ENCODE peak calls at places on chromosome 11, in four cellular contexts. S is body of pancreas, K is Daoy, O is globus pallidus. T is an unnamed sample.

GRCh38 chr11:47390084-47390760 is 11.9 kb upstream of the SPI1 start:
- DNase-seq in K (no peak), S (no peak), O (no peak), T (no peak)

GRCh38 chr11:66190776-66191175 is 77.7 kb upstream of the RAB1B start:
- DNase-seq in O (no peak), K (no peak), S (no peak), T (no peak)

GRCh38 chr11:87392665-87393064 is 354.9 kb downstream of the TMEM135 start:
- DNase-seq in K (no peak), S (no peak), O (no peak), T (no peak)

GRCh38 chr11:201936-202335 is 5.3 kb downstream of the BET1L start:
- DNase-seq in O (no peak), S (no peak), K (no peak), T (no peak)

GRCh38 chr11:129055196-129055595 is 112.5 kb upstream of the TP53AIP1 start:
- DNase-seq in K (no peak), O (no peak), S (no peak), T (no peak)

GRCh38 chr11:99015634-99016454 is 4.9 kb upstream of the CNTN5 start:
- DNase-seq in K (peak), O (peak), S (no peak), T (no peak)

GRCh38 chr11:19536131-19536530 is 176.5 kb upstream of the NAV2 start:
- DNase-seq in S (no peak), K (no peak), O (no peak), T (no peak)

GRCh38 chr11:12785901-12786300 is 111.7 kb downstream of the TEAD1 start:
- DNase-seq in S (peak), O (no peak), K (no peak), T (no peak)

GRCh38 chr11:23123766-23124165 is 263.5 kb upstream of the CCDC179 start:
- DNase-seq in K (no peak), S (no peak), O (no peak), T (no peak)

GRCh38 chr11:96147913-96148312 is 195.1 kb downstream of the MAML2 start:
- DNase-seq in S (no peak), K (no peak), O (no peak), T (no peak)

GRCh38 chr11:112315861-112316739 is 55.4 kb upstream of the PLET1 start:
- DNase-seq in O (no peak), S (no peak), K (no peak), T (no peak)

GRCh38 chr11:44270403-44271192 is 39.3 kb downstream of the ALX4 start:
- DNase-seq in S (no peak), K (no peak), O (no peak), T (no peak)

GRCh38 chr11:74694136-74694535 is 37.1 kb downstream of the CHRDL2 start:
- DNase-seq in O (no peak), K (no peak), S (no peak), T (no peak)

GRCh38 chr11:38252620-38253019 is 1654.6 kb upstream of the RAG2 start:
- DNase-seq in K (no peak), O (no peak), S (no peak), T (no peak)

GRCh38 chr11:16558499-16558898 is 179.9 kb upstream of the C11orf58 start:
- DNase-seq in O (no peak), S (no peak), K (no peak), T (no peak)

GRCh38 chr11:119026970-119027369 is 3.7 kb downstream of the SLC37A4 start:
- DNase-seq in O (no peak), S (no peak), K (no peak), T (no peak)

GRCh38 chr11:47788181-47788580 is 21.0 kb upstream of the FNBP4 start:
- DNase-seq in K (no peak), S (no peak), O (no peak), T (no peak)

GRCh38 chr11:96307748-96308133 is 35.3 kb downstream of the MAML2 start:
- DNase-seq in S (no peak), O (no peak), K (peak), T (no peak)

GRCh38 chr11:87180743-87181142 is 143.0 kb downstream of the TMEM135 start:
- DNase-seq in S (no peak), O (no peak), K (no peak), T (no peak)

GRCh38 chr11:14518820-14519219 is 1.4 kb downstream of the PSMA1 start:
- DNase-seq in S (no peak), K (no peak), O (no peak), T (no peak)

GRCh38 chr11:75478690-75479597 is 45.9 kb upstream of the KLHL35 start:
- DNase-seq in K (no peak), S (no peak), O (no peak), T (no peak)

GRCh38 chr11:30451642-30452041 is 128.7 kb downstream of the ARL14EP start:
- DNase-seq in K (peak), S (no peak), O (no peak), T (no peak)

GRCh38 chr11:132064987-132065620 is 694.7 kb downstream of the NTM start:
- DNase-seq in S (no peak), O (peak), K (peak), T (no peak)

GRCh38 chr11:47573321-47573720 is 5.4 kb downstream of the KBTBD4 start:
- DNase-seq in K (no peak), O (peak), S (no peak), T (no peak)

GRCh38 chr11:115930276-115930675 is 426.1 kb upstream of the CADM1 start:
- DNase-seq in K (peak), S (no peak), O (no peak), T (no peak)

GRCh38 chr11:95522871-95523270 is 266.7 kb downstream of the FAM76B start:
- DNase-seq in S (no peak), K (no peak), O (no peak), T (no peak)

GRCh38 chr11:119516060-119516459 is 93.1 kb upstream of the THY1 start:
- DNase-seq in K (no peak), S (no peak), O (no peak), T (no peak)

GRCh38 chr11:107493117-107493516 is 35.5 kb upstream of the CWF19L2 start:
- DNase-seq in K (peak), S (no peak), O (no peak), T (no peak)

GRCh38 chr11:58006940-58007339 is 16.7 kb upstream of the OR9Q1 start:
- DNase-seq in K (peak), S (no peak), O (no peak), T (no peak)

GRCh38 chr11:96863520-96863919 is 473.7 kb downstream of the JRKL start:
- DNase-seq in K (no peak), O (no peak), S (no peak), T (no peak)

GRCh38 chr11:66639066-66639813 is 737 bp downstream of the RBM4 start:
- DNase-seq in S (no peak), O (peak), K (peak), T (peak)

GRCh38 chr11:119322921-119323531 is 6.1 kb upstream of the MCAM start:
- DNase-seq in O (no peak), K (no peak), S (no peak), T (no peak)

GRCh38 chr11:121722431-121723256 is 269.9 kb upstream of the SORL1-AS1 start:
- DNase-seq in S (peak), O (peak), K (peak), T (no peak)

GRCh38 chr11:60870276-60870675 is 2.9 kb downstream of the ZP1 start:
- DNase-seq in K (no peak), S (peak), O (no peak), T (peak)

GRCh38 chr11:112881461-112881860 is 79.8 kb upstream of the NCAM1 start:
- DNase-seq in S (peak), K (no peak), O (peak), T (no peak)

GRCh38 chr11:134418119-134418840 is 6.2 kb upstream of the B3GAT1 start:
- DNase-seq in K (peak), O (peak), S (peak), T (peak)

GRCh38 chr11:31711137-31711536 is 100.0 kb downstream of the PAX6 start:
- DNase-seq in S (no peak), O (no peak), K (no peak), T (no peak)

GRCh38 chr11:62400760-62401159 is 18.1 kb upstream of the SCGB1A1 start:
- DNase-seq in S (peak), O (peak), K (peak), T (no peak)

T was measured in DND-41.